ENCODE peak calls at places on chromosomes 2 and 18, in eight cellular contexts. One of them, this sample, is unnamed.

GRCh38 chr18:70672581-70672980 is 383.7 kb downstream of the SOCS6 start:
- DNase-seq in A549: no peak
- DNase-seq in sigmoid colon: no peak
- DNase-seq in transverse colon: no peak
- DNase-seq in heart left ventricle: no peak
- DNase-seq in lower leg skin: no peak
- DNase-seq in NB4: no peak
- DNase-seq in upper lobe of left lung: no peak
- DNase-seq in this sample: no peak

GRCh38 chr2:118850901-118851268 is 3.4 kb upstream of the EN1 start:
- DNase-seq in heart left ventricle: no peak
- DNase-seq in NB4: no peak
- DNase-seq in lower leg skin: no peak
- DNase-seq in transverse colon: no peak
- DNase-seq in A549: no peak
- DNase-seq in sigmoid colon: no peak
- DNase-seq in upper lobe of left lung: no peak
- DNase-seq in this sample: no peak

GRCh38 chr2:36468463-36469266 is 113.1 kb downstream of the CRIM1 start:
- DNase-seq in transverse colon: no peak
- DNase-seq in sigmoid colon: no peak
- DNase-seq in lower leg skin: no peak
- DNase-seq in A549: no peak
- DNase-seq in NB4: no peak
- DNase-seq in heart left ventricle: no peak
- DNase-seq in upper lobe of left lung: no peak
- DNase-seq in this sample: no peak

GRCh38 chr2:188078544-188078943 is 213.1 kb upstream of the GULP1 start:
- DNase-seq in upper lobe of left lung: no peak
- DNase-seq in transverse colon: no peak
- DNase-seq in NB4: no peak
- DNase-seq in sigmoid colon: no peak
- DNase-seq in heart left ventricle: no peak
- DNase-seq in lower leg skin: no peak
- DNase-seq in A549: no peak
- DNase-seq in this sample: no peak

GRCh38 chr2:67927489-67927888 is 135.3 kb downstream of the C1D start:
- DNase-seq in NB4: no peak
- DNase-seq in heart left ventricle: no peak
- DNase-seq in sigmoid colon: no peak
- DNase-seq in lower leg skin: no peak
- DNase-seq in upper lobe of left lung: no peak
- DNase-seq in transverse colon: no peak
- DNase-seq in A549: no peak
- DNase-seq in this sample: no peak

GRCh38 chr18:23196119-23197004 is 61.1 kb downstream of the CABLES1 start:
- DNase-seq in sigmoid colon: no peak
- DNase-seq in transverse colon: no peak
- DNase-seq in heart left ventricle: no peak
- DNase-seq in upper lobe of left lung: no peak
- DNase-seq in lower leg skin: no peak
- DNase-seq in A549: no peak
- DNase-seq in NB4: no peak
- DNase-seq in this sample: no peak

GRCh38 chr2:95076705-95077520 is 44.7 kb downstream of the MRPS5 start:
- DNase-seq in transverse colon: peak; percentile 87
- DNase-seq in sigmoid colon: peak; percentile 73
- DNase-seq in upper lobe of left lung: peak; percentile 92
- DNase-seq in lower leg skin: peak; percentile 43
- DNase-seq in heart left ventricle: peak; percentile 85
- DNase-seq in NB4: peak; percentile 62
- DNase-seq in A549: peak; percentile 74
- DNase-seq in this sample: peak; percentile 73

GRCh38 chr2:10003206-10004125 is 39.9 kb upstream of the KLF11 start:
- DNase-seq in lower leg skin: no peak
- DNase-seq in upper lobe of left lung: no peak
- DNase-seq in sigmoid colon: peak; percentile 39
- DNase-seq in heart left ventricle: no peak
- DNase-seq in transverse colon: no peak
- DNase-seq in NB4: no peak
- DNase-seq in A549: no peak
- DNase-seq in this sample: no peak

GRCh38 chr18:24138884-24139616 is at the start of gene CABYR:
- DNase-seq in sigmoid colon: peak; percentile 87
- DNase-seq in A549: peak; percentile 91
- DNase-seq in transverse colon: peak; percentile 72
- DNase-seq in lower leg skin: peak; percentile 55
- DNase-seq in heart left ventricle: peak; percentile 81
- DNase-seq in NB4: peak; percentile 53
- DNase-seq in upper lobe of left lung: peak; percentile 95
- DNase-seq in this sample: peak; percentile 36

GRCh38 chr2:154616659-154617058 is 81.8 kb upstream of the KCNJ3 start:
- DNase-seq in A549: no peak
- DNase-seq in transverse colon: no peak
- DNase-seq in upper lobe of left lung: no peak
- DNase-seq in lower leg skin: no peak
- DNase-seq in sigmoid colon: no peak
- DNase-seq in heart left ventricle: no peak
- DNase-seq in NB4: no peak
- DNase-seq in this sample: no peak

GRCh38 chr2:8729939-8730338 is 48.1 kb downstream of the ID2 start:
- DNase-seq in upper lobe of left lung: no peak
- DNase-seq in NB4: no peak
- DNase-seq in transverse colon: no peak
- DNase-seq in sigmoid colon: no peak
- DNase-seq in heart left ventricle: no peak
- DNase-seq in A549: no peak
- DNase-seq in lower leg skin: no peak
- DNase-seq in this sample: no peak

GRCh38 chr2:137254081-137254480 is 488.7 kb downstream of the THSD7B start:
- DNase-seq in A549: no peak
- DNase-seq in heart left ventricle: no peak
- DNase-seq in upper lobe of left lung: no peak
- DNase-seq in transverse colon: no peak
- DNase-seq in NB4: no peak
- DNase-seq in sigmoid colon: no peak
- DNase-seq in lower leg skin: no peak
- DNase-seq in this sample: no peak

GRCh38 chr2:191646612-191646902 is 31.4 kb upstream of the NABP1 start:
- DNase-seq in lower leg skin: peak; percentile 34
- DNase-seq in upper lobe of left lung: no peak
- DNase-seq in transverse colon: no peak
- DNase-seq in heart left ventricle: no peak
- DNase-seq in sigmoid colon: no peak
- DNase-seq in A549: peak; percentile 36
- DNase-seq in NB4: no peak
- DNase-seq in this sample: peak; percentile 17

GRCh38 chr2:126655066-126655465 is 892 bp upstream of the GYPC start:
- DNase-seq in sigmoid colon: no peak
- DNase-seq in transverse colon: no peak
- DNase-seq in upper lobe of left lung: no peak
- DNase-seq in heart left ventricle: no peak
- DNase-seq in A549: no peak
- DNase-seq in lower leg skin: no peak
- DNase-seq in NB4: peak; percentile 45
- DNase-seq in this sample: peak; percentile 56

GRCh38 chr2:214410918-214411554 is at the start of gene VWC2L:
- DNase-seq in A549: peak; percentile 61
- DNase-seq in transverse colon: peak; percentile 20
- DNase-seq in heart left ventricle: peak; percentile 72
- DNase-seq in lower leg skin: peak; percentile 21
- DNase-seq in upper lobe of left lung: peak; percentile 19
- DNase-seq in NB4: peak; percentile 70
- DNase-seq in sigmoid colon: no peak
- DNase-seq in this sample: peak; percentile 29

GRCh38 chr2:12502759-12503158 is 214.0 kb upstream of the TRIB2 start:
- DNase-seq in upper lobe of left lung: no peak
- DNase-seq in A549: no peak
- DNase-seq in lower leg skin: no peak
- DNase-seq in transverse colon: no peak
- DNase-seq in heart left ventricle: no peak
- DNase-seq in sigmoid colon: no peak
- DNase-seq in NB4: peak; percentile 74
- DNase-seq in this sample: no peak

GRCh38 chr2:146985753-146986152 is 859.1 kb upstream of the ACVR2A start:
- DNase-seq in transverse colon: no peak
- DNase-seq in NB4: no peak
- DNase-seq in upper lobe of left lung: no peak
- DNase-seq in heart left ventricle: no peak
- DNase-seq in A549: no peak
- DNase-seq in lower leg skin: no peak
- DNase-seq in sigmoid colon: no peak
- DNase-seq in this sample: no peak

GRCh38 chr2:159265171-159265576 is 21.3 kb downstream of the WDSUB1 start:
- DNase-seq in lower leg skin: no peak
- DNase-seq in A549: peak; percentile 11
- DNase-seq in transverse colon: no peak
- DNase-seq in sigmoid colon: no peak
- DNase-seq in heart left ventricle: no peak
- DNase-seq in NB4: no peak
- DNase-seq in upper lobe of left lung: no peak
- DNase-seq in this sample: peak; percentile 44

GRCh38 chr2:26597197-26597596 is 44.0 kb downstream of the CIB4 start:
- DNase-seq in A549: no peak
- DNase-seq in lower leg skin: no peak
- DNase-seq in NB4: no peak
- DNase-seq in heart left ventricle: no peak
- DNase-seq in transverse colon: no peak
- DNase-seq in sigmoid colon: no peak
- DNase-seq in upper lobe of left lung: no peak
- DNase-seq in this sample: no peak

GRCh38 chr18:49062832-49063226 is 112.1 kb upstream of the SMAD7 start:
- DNase-seq in heart left ventricle: no peak
- DNase-seq in sigmoid colon: no peak
- DNase-seq in A549: no peak
- DNase-seq in transverse colon: no peak
- DNase-seq in lower leg skin: no peak
- DNase-seq in upper lobe of left lung: no peak
- DNase-seq in NB4: no peak
- DNase-seq in this sample: no peak

GRCh38 chr2:8581048-8581561 is 100.8 kb upstream of the ID2 start:
- DNase-seq in transverse colon: peak; percentile 37
- DNase-seq in upper lobe of left lung: no peak
- DNase-seq in NB4: no peak
- DNase-seq in A549: no peak
- DNase-seq in lower leg skin: no peak
- DNase-seq in sigmoid colon: no peak
- DNase-seq in heart left ventricle: no peak
- DNase-seq in this sample: no peak

GRCh38 chr2:240364961-240365775 is 70.3 kb upstream of the GPC1 start:
- DNase-seq in upper lobe of left lung: peak; percentile 77
- DNase-seq in lower leg skin: no peak
- DNase-seq in sigmoid colon: no peak
- DNase-seq in heart left ventricle: peak; percentile 57
- DNase-seq in NB4: no peak
- DNase-seq in transverse colon: no peak
- DNase-seq in A549: no peak
- DNase-seq in this sample: no peak

DNA sequence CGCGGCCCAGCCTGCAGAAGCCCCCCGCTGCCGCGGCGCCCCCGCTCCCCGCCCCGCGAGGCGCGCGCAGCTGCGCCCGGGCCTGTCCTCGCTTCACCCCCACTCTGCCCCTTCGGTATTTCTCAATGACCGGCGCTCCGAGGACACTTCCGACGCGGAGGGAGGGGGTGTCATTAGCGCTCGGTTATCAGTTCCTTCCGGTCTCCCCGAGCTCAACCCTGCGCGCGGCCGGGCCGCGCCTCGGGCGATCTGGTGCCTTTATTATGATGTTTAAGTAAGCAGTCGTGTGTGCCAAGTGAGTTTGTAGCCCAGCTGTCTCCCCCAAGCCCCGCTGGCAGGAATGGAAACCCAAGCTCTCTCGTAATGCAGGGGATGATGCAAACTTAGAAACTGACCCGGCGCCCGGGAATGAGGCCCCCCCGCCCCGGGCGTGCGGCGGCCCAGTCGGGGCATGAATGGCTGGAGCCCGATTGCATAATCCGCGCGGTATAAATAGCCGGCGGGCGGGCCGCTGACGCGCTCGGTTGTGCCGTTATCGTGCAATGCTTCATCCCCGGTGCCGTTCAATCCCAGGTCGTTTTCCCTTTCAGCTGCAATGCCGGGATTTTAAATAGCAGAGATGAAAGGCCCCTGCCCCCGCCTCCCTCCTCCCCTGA is 3.9 kb upstream of the SPRED2 start:
- DNase-seq in upper lobe of left lung: peak; percentile 97
- DNase-seq in sigmoid colon: peak; percentile 97
- DNase-seq in lower leg skin: peak; percentile 83
- DNase-seq in A549: peak; percentile 84
- DNase-seq in NB4: peak; percentile 95
- DNase-seq in transverse colon: peak; percentile 91
- DNase-seq in heart left ventricle: peak; percentile 94
- DNase-seq in this sample: peak; percentile 95
- TF ChIP-seq POLR2A in upper lobe of left lung: peak; percentile 76
- TF ChIP-seq POLR2A in sigmoid colon: peak; percentile 44
- TF ChIP-seq POLR2A in lower leg skin: no peak
- TF ChIP-seq POLR2A in A549: no peak
- TF ChIP-seq POLR2A in NB4: no peak
- TF ChIP-seq POLR2A in transverse colon: peak; percentile 68
- TF ChIP-seq POLR2A in heart left ventricle: peak; percentile 51
- TF ChIP-seq POLR2A in this sample: peak; percentile 65

GRCh38 chr2:189679224-189679623 is 4.8 kb downstream of the ANKAR start:
- DNase-seq in transverse colon: no peak
- DNase-seq in lower leg skin: no peak
- DNase-seq in A549: no peak
- DNase-seq in upper lobe of left lung: no peak
- DNase-seq in heart left ventricle: no peak
- DNase-seq in NB4: no peak
- DNase-seq in sigmoid colon: no peak
- DNase-seq in this sample: no peak
- TF ChIP-seq POLR2A in transverse colon: no peak
- TF ChIP-seq POLR2A in lower leg skin: no peak
- TF ChIP-seq POLR2A in A549: no peak
- TF ChIP-seq POLR2A in upper lobe of left lung: no peak
- TF ChIP-seq POLR2A in heart left ventricle: no peak
- TF ChIP-seq POLR2A in NB4: no peak
- TF ChIP-seq POLR2A in sigmoid colon: no peak
- TF ChIP-seq POLR2A in this sample: no peak

DNA sequence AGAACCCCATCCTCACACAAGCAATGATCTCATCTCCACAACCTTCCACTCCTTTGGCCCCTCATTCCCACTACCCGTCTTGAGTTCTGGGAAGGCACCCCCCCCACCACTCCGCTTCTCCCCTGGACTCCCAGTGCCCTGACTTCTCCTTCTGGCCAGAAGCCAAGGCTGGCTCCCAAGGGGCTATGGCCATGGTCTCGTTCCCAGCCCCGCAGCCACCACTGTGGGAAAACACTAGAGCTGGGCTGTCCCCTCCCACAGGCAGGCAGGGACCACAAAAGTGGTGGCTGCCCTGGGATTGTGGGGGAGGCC is 1.5 kb upstream of the ANKRD39 start:
- DNase-seq in transverse colon: no peak
- DNase-seq in sigmoid colon: peak; percentile 85
- DNase-seq in NB4: no peak
- DNase-seq in upper lobe of left lung: no peak
- DNase-seq in heart left ventricle: peak; percentile 88
- DNase-seq in lower leg skin: peak; percentile 52
- DNase-seq in A549: no peak
- DNase-seq in this sample: no peak
- TF ChIP-seq POLR2A in transverse colon: no peak
- TF ChIP-seq POLR2A in sigmoid colon: no peak
- TF ChIP-seq POLR2A in NB4: no peak
- TF ChIP-seq POLR2A in upper lobe of left lung: no peak
- TF ChIP-seq POLR2A in heart left ventricle: no peak
- TF ChIP-seq POLR2A in lower leg skin: no peak
- TF ChIP-seq POLR2A in A549: no peak
- TF ChIP-seq POLR2A in this sample: no peak

GRCh38 chr18:31685097-31686082 is 1.0 kb upstream of the B4GALT6 start:
- DNase-seq in heart left ventricle: peak; percentile 86
- DNase-seq in A549: peak; percentile 79
- DNase-seq in NB4: peak; percentile 87
- DNase-seq in sigmoid colon: peak; percentile 72
- DNase-seq in lower leg skin: no peak
- DNase-seq in upper lobe of left lung: peak; percentile 93
- DNase-seq in transverse colon: peak; percentile 76
- DNase-seq in this sample: peak; percentile 92
- TF ChIP-seq POLR2A in heart left ventricle: no peak
- TF ChIP-seq POLR2A in A549: peak; percentile 44
- TF ChIP-seq POLR2A in NB4: peak; percentile 41
- TF ChIP-seq POLR2A in sigmoid colon: no peak
- TF ChIP-seq POLR2A in lower leg skin: no peak
- TF ChIP-seq POLR2A in upper lobe of left lung: no peak
- TF ChIP-seq POLR2A in transverse colon: peak; percentile 44
- TF ChIP-seq POLR2A in this sample: peak; percentile 20